ENCODE peak calls at places on chromosomes 6 and 20, in seven cellular contexts. One of them, this sample, is unnamed.

GRCh38 chr6:53033764-53034163 is 31.4 kb upstream of the FBXO9 start:
- DNase-seq in left lung: no peak
- DNase-seq in stomach: no peak
- DNase-seq in lung: no peak
- DNase-seq in ascending aorta: no peak
- DNase-seq in A549: no peak
- DNase-seq in cardiac fibroblast: peak
- DNase-seq in this sample: peak

GRCh38 chr6:81572020-81572419 is 180.5 kb downstream of the TENT5A start:
- DNase-seq in left lung: no peak
- DNase-seq in stomach: no peak
- DNase-seq in lung: no peak
- DNase-seq in ascending aorta: no peak
- DNase-seq in A549: no peak
- DNase-seq in cardiac fibroblast: no peak
- DNase-seq in this sample: no peak

GRCh38 chr20:8021541-8022269 is 2.1 kb upstream of the TMX4 start:
- DNase-seq in left lung: no peak
- DNase-seq in stomach: no peak
- DNase-seq in lung: no peak
- DNase-seq in ascending aorta: no peak
- DNase-seq in A549: no peak
- DNase-seq in cardiac fibroblast: no peak
- DNase-seq in this sample: no peak

GRCh38 chr20:10466325-10466724 is 31.2 kb downstream of the SLX4IP start:
- DNase-seq in left lung: no peak
- DNase-seq in stomach: no peak
- DNase-seq in lung: no peak
- DNase-seq in ascending aorta: no peak
- DNase-seq in A549: no peak
- DNase-seq in cardiac fibroblast: peak
- DNase-seq in this sample: no peak

GRCh38 chr20:46232575-46232974 is 75.7 kb downstream of the CDH22 start:
- DNase-seq in left lung: no peak
- DNase-seq in stomach: no peak
- DNase-seq in lung: no peak
- DNase-seq in ascending aorta: no peak
- DNase-seq in A549: no peak
- DNase-seq in cardiac fibroblast: no peak
- DNase-seq in this sample: no peak

GRCh38 chr6:89613790-89614189 is 24.8 kb downstream of the LYRM2 start:
- DNase-seq in left lung: no peak
- DNase-seq in stomach: no peak
- DNase-seq in lung: no peak
- DNase-seq in ascending aorta: no peak
- DNase-seq in A549: no peak
- DNase-seq in cardiac fibroblast: no peak
- DNase-seq in this sample: no peak

GRCh38 chr20:62972270-62973032 is 19.9 kb downstream of the SLC17A9 start:
- DNase-seq in left lung: peak
- DNase-seq in stomach: peak
- DNase-seq in lung: peak
- DNase-seq in ascending aorta: peak
- DNase-seq in A549: peak
- DNase-seq in cardiac fibroblast: peak
- DNase-seq in this sample: peak

GRCh38 chr20:9211016-9211760 is 142.3 kb downstream of the PLCB4 start:
- DNase-seq in left lung: no peak
- DNase-seq in stomach: no peak
- DNase-seq in lung: no peak
- DNase-seq in ascending aorta: no peak
- DNase-seq in A549: no peak
- DNase-seq in cardiac fibroblast: no peak
- DNase-seq in this sample: no peak

GRCh38 chr6:13512900-13513299 is 25.5 kb upstream of the GFOD1 start:
- DNase-seq in left lung: no peak
- DNase-seq in stomach: no peak
- DNase-seq in lung: no peak
- DNase-seq in ascending aorta: no peak
- DNase-seq in A549: no peak
- DNase-seq in cardiac fibroblast: no peak
- DNase-seq in this sample: no peak

GRCh38 chr6:110116258-110116657 is 63.2 kb downstream of the WASF1 start:
- DNase-seq in left lung: peak
- DNase-seq in stomach: no peak
- DNase-seq in lung: no peak
- DNase-seq in ascending aorta: no peak
- DNase-seq in A549: no peak
- DNase-seq in cardiac fibroblast: no peak
- DNase-seq in this sample: no peak

GRCh38 chr6:35146453-35146852 is 5.3 kb upstream of the TCP11 start:
- DNase-seq in left lung: no peak
- DNase-seq in stomach: peak
- DNase-seq in lung: peak
- DNase-seq in ascending aorta: no peak
- DNase-seq in A549: peak
- DNase-seq in cardiac fibroblast: peak
- DNase-seq in this sample: peak

GRCh38 chr6:1334725-1335124 is 22.8 kb downstream of the FOXQ1 start:
- DNase-seq in left lung: no peak
- DNase-seq in stomach: no peak
- DNase-seq in lung: no peak
- DNase-seq in ascending aorta: no peak
- DNase-seq in A549: no peak
- DNase-seq in cardiac fibroblast: no peak
- DNase-seq in this sample: no peak

GRCh38 chr6:12245763-12246720 is 44.1 kb upstream of the EDN1 start:
- DNase-seq in left lung: no peak
- DNase-seq in stomach: no peak
- DNase-seq in lung: no peak
- DNase-seq in ascending aorta: no peak
- DNase-seq in A549: peak
- DNase-seq in cardiac fibroblast: no peak
- DNase-seq in this sample: peak

DNA sequence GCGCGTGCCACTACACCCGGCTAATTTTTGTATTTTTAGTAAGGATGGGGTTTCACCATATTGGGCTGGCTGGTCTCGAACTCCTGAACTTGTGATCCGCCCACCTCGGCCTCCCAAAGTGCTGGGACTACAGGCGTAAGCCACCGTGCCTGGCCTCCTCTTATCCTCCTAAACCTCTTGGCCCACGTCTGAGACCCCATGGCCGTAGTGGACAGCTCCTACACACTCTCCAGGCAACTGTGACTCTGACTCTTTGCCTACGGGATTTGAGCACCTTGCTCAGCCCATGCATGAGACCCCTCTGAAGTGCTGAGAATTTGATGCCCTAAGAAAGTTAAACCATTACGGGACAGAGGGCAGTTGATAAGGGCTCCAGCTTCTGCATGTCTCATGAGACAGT is 25.0 kb downstream of the PERP start:
- DNase-seq in left lung: no peak
- DNase-seq in stomach: no peak
- DNase-seq in lung: no peak
- DNase-seq in ascending aorta: no peak
- DNase-seq in A549: no peak
- DNase-seq in cardiac fibroblast: no peak
- DNase-seq in this sample: no peak
- H3K4me3 ChIP-seq in left lung: no peak
- H3K4me3 ChIP-seq in stomach: no peak
- H3K4me3 ChIP-seq in lung: no peak
- H3K4me3 ChIP-seq in ascending aorta: no peak
- H3K4me3 ChIP-seq in A549: no peak
- H3K4me3 ChIP-seq in cardiac fibroblast: no peak
- H3K4me3 ChIP-seq in this sample: no peak

GRCh38 chr20:56983813-56984212 is 282.6 kb downstream of the BMP7 start:
- DNase-seq in left lung: no peak
- DNase-seq in stomach: no peak
- DNase-seq in lung: no peak
- DNase-seq in ascending aorta: no peak
- DNase-seq in A549: peak
- DNase-seq in cardiac fibroblast: no peak
- DNase-seq in this sample: no peak
- TF ChIP-seq CTCF in left lung: no peak
- TF ChIP-seq CTCF in stomach: no peak
- TF ChIP-seq CTCF in lung: no peak
- TF ChIP-seq CTCF in ascending aorta: no peak
- TF ChIP-seq CTCF in A549: no peak
- TF ChIP-seq CTCF in cardiac fibroblast: no peak
- TF ChIP-seq CTCF in this sample: no peak

GRCh38 chr20:22563062-22563965 is 21.1 kb downstream of the FOXA2 start:
- DNase-seq in left lung: no peak
- DNase-seq in stomach: no peak
- DNase-seq in lung: no peak
- DNase-seq in ascending aorta: no peak
- DNase-seq in A549: no peak
- DNase-seq in cardiac fibroblast: no peak
- DNase-seq in this sample: no peak

GRCh38 chr20:22562620-22563019 is 21.8 kb downstream of the FOXA2 start:
- DNase-seq in left lung: no peak
- DNase-seq in stomach: no peak
- DNase-seq in lung: no peak
- DNase-seq in ascending aorta: no peak
- DNase-seq in A549: no peak
- DNase-seq in cardiac fibroblast: no peak
- DNase-seq in this sample: no peak

GRCh38 chr20:22559711-22560305 is 24.6 kb downstream of the FOXA2 start:
- DNase-seq in left lung: no peak
- DNase-seq in stomach: no peak
- DNase-seq in lung: no peak
- DNase-seq in ascending aorta: no peak
- DNase-seq in A549: no peak
- DNase-seq in cardiac fibroblast: no peak
- DNase-seq in this sample: no peak

GRCh38 chr20:22560817-22561216 is 23.6 kb downstream of the FOXA2 start:
- DNase-seq in left lung: no peak
- DNase-seq in stomach: no peak
- DNase-seq in lung: no peak
- DNase-seq in ascending aorta: no peak
- DNase-seq in A549: no peak
- DNase-seq in cardiac fibroblast: no peak
- DNase-seq in this sample: no peak

GRCh38 chr20:22561965-22562581 is 22.3 kb downstream of the FOXA2 start:
- DNase-seq in left lung: no peak
- DNase-seq in stomach: no peak
- DNase-seq in lung: no peak
- DNase-seq in ascending aorta: no peak
- DNase-seq in A549: no peak
- DNase-seq in cardiac fibroblast: no peak
- DNase-seq in this sample: no peak
- H3K4me3 ChIP-seq in left lung: no peak
- H3K4me3 ChIP-seq in stomach: no peak
- H3K4me3 ChIP-seq in lung: no peak
- H3K4me3 ChIP-seq in ascending aorta: no peak
- H3K4me3 ChIP-seq in A549: no peak
- H3K4me3 ChIP-seq in cardiac fibroblast: no peak
- H3K4me3 ChIP-seq in this sample: no peak

DNA sequence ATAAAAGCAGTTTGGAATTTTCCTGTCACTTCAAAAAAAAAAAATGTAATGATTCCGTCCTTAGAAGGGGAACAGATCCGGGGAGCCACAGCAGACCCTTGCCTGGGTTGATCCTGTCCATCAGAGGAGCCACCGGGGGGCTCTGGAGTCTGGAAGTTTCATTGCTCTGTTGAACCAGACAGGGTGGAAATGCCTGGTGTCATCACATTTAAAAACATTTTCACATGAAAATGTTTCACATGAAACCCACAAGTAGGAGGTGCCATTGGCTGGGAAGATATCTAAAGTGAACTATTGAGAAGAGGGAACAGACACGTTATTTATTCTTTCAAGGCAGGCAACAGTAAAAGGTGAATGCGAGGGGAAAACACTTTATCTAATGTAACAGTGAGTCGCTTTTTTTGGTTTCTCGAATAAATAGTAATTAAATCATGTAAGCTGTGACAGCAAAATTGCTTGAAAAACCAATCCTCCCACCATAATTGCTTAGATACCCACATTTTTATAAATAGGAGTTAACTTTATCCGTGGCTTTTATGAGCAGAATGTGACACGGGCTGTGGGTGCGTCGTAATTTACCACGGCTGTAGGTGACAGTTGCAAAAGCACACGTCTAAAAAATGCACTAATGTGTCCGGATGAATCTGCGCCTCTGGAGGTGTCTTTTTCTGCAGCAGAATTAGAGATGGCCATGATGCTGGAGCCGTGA is 323.4 kb downstream of the TAF4 start:
- DNase-seq in left lung: no peak
- DNase-seq in stomach: no peak
- DNase-seq in lung: no peak
- DNase-seq in ascending aorta: no peak
- DNase-seq in A549: no peak
- DNase-seq in cardiac fibroblast: no peak
- DNase-seq in this sample: peak
- TF ChIP-seq CTCF in left lung: no peak
- TF ChIP-seq CTCF in stomach: no peak
- TF ChIP-seq CTCF in lung: no peak
- TF ChIP-seq CTCF in ascending aorta: no peak
- TF ChIP-seq CTCF in A549: no peak
- TF ChIP-seq CTCF in cardiac fibroblast: no peak
- TF ChIP-seq CTCF in this sample: peak